ENCODE peak calls at places on chromosome 20, in six cellular contexts. One of them, this sample, is unnamed.

GRCh38 chr20:9166153-9166780 is 97.4 kb downstream of the PLCB4 start:
- DNase-seq in astrocyte: no peak
- DNase-seq in breast epithelium: no peak
- DNase-seq in fibroblast of the aortic adventitia: no peak
- DNase-seq in BJ: no peak
- DNase-seq in WERI-Rb-1: no peak
- DNase-seq in this sample: no peak

GRCh38 chr20:53183181-53183580 is 211.0 kb downstream of the TSHZ2 start:
- DNase-seq in astrocyte: no peak
- DNase-seq in breast epithelium: no peak
- DNase-seq in fibroblast of the aortic adventitia: no peak
- DNase-seq in BJ: no peak
- DNase-seq in WERI-Rb-1: no peak
- DNase-seq in this sample: no peak

GRCh38 chr20:5608448-5609161 is 141.6 kb upstream of the SHLD1 start:
- DNase-seq in astrocyte: peak
- DNase-seq in breast epithelium: no peak
- DNase-seq in fibroblast of the aortic adventitia: peak
- DNase-seq in BJ: no peak
- DNase-seq in WERI-Rb-1: no peak
- DNase-seq in this sample: no peak

GRCh38 chr20:58557713-58558335 is 42.6 kb upstream of the APCDD1L start:
- DNase-seq in astrocyte: no peak
- DNase-seq in breast epithelium: no peak
- DNase-seq in fibroblast of the aortic adventitia: peak
- DNase-seq in BJ: no peak
- DNase-seq in WERI-Rb-1: no peak
- DNase-seq in this sample: no peak

GRCh38 chr20:44089987-44090674 is 96.9 kb downstream of the JPH2 start:
- DNase-seq in astrocyte: peak
- DNase-seq in breast epithelium: no peak
- DNase-seq in fibroblast of the aortic adventitia: peak
- DNase-seq in BJ: no peak
- DNase-seq in WERI-Rb-1: no peak
- DNase-seq in this sample: no peak

GRCh38 chr20:47568019-47568418 is 66.3 kb downstream of the NCOA3 start:
- DNase-seq in astrocyte: peak
- DNase-seq in breast epithelium: no peak
- DNase-seq in fibroblast of the aortic adventitia: peak
- DNase-seq in BJ: no peak
- DNase-seq in WERI-Rb-1: no peak
- DNase-seq in this sample: peak

GRCh38 chr20:62352402-62353288 is 14.5 kb downstream of the LAMA5 start:
- DNase-seq in astrocyte: no peak
- DNase-seq in breast epithelium: peak
- DNase-seq in fibroblast of the aortic adventitia: no peak
- DNase-seq in BJ: no peak
- DNase-seq in WERI-Rb-1: no peak
- DNase-seq in this sample: no peak

GRCh38 chr20:16918366-16918765 is 170.2 kb downstream of the OTOR start:
- DNase-seq in astrocyte: no peak
- DNase-seq in breast epithelium: no peak
- DNase-seq in fibroblast of the aortic adventitia: no peak
- DNase-seq in BJ: no peak
- DNase-seq in WERI-Rb-1: no peak
- DNase-seq in this sample: no peak

GRCh38 chr20:41037172-41037571 is 8.6 kb downstream of the TOP1 start:
- DNase-seq in astrocyte: no peak
- DNase-seq in breast epithelium: no peak
- DNase-seq in fibroblast of the aortic adventitia: no peak
- DNase-seq in BJ: no peak
- DNase-seq in WERI-Rb-1: no peak
- DNase-seq in this sample: no peak

GRCh38 chr20:32628960-32629530 is 43.9 kb upstream of the NOL4L start:
- DNase-seq in astrocyte: no peak
- DNase-seq in breast epithelium: no peak
- DNase-seq in fibroblast of the aortic adventitia: no peak
- DNase-seq in BJ: no peak
- DNase-seq in WERI-Rb-1: no peak
- DNase-seq in this sample: no peak

GRCh38 chr20:57659789-57660509 is 39.7 kb upstream of the ZBP1 start:
- DNase-seq in astrocyte: no peak
- DNase-seq in breast epithelium: peak
- DNase-seq in fibroblast of the aortic adventitia: no peak
- DNase-seq in BJ: no peak
- DNase-seq in WERI-Rb-1: no peak
- DNase-seq in this sample: no peak

GRCh38 chr20:3654326-3655031 is 8.7 kb downstream of the GFRA4 start:
- DNase-seq in astrocyte: no peak
- DNase-seq in breast epithelium: no peak
- DNase-seq in fibroblast of the aortic adventitia: no peak
- DNase-seq in BJ: no peak
- DNase-seq in WERI-Rb-1: no peak
- DNase-seq in this sample: no peak

GRCh38 chr20:14334306-14334930 is 3.0 kb downstream of the FLRT3 start:
- DNase-seq in astrocyte: peak
- DNase-seq in breast epithelium: peak
- DNase-seq in fibroblast of the aortic adventitia: peak
- DNase-seq in BJ: no peak
- DNase-seq in WERI-Rb-1: peak
- DNase-seq in this sample: no peak

GRCh38 chr20:47466193-47466592 is 35.5 kb upstream of the NCOA3 start:
- DNase-seq in astrocyte: no peak
- DNase-seq in breast epithelium: no peak
- DNase-seq in fibroblast of the aortic adventitia: peak
- DNase-seq in BJ: no peak
- DNase-seq in WERI-Rb-1: no peak
- DNase-seq in this sample: no peak

GRCh38 chr20:10316582-10316981 is 98.0 kb downstream of the SNAP25 start:
- DNase-seq in astrocyte: no peak
- DNase-seq in breast epithelium: no peak
- DNase-seq in fibroblast of the aortic adventitia: no peak
- DNase-seq in BJ: no peak
- DNase-seq in WERI-Rb-1: peak
- DNase-seq in this sample: no peak

GRCh38 chr20:8756410-8756809 is 312.5 kb upstream of the PLCB4 start:
- DNase-seq in astrocyte: peak
- DNase-seq in breast epithelium: no peak
- DNase-seq in fibroblast of the aortic adventitia: peak
- DNase-seq in BJ: peak
- DNase-seq in WERI-Rb-1: no peak
- DNase-seq in this sample: peak

GRCh38 chr20:45908086-45908485 is 3.9 kb downstream of the PLTP start:
- DNase-seq in astrocyte: no peak
- DNase-seq in breast epithelium: no peak
- DNase-seq in fibroblast of the aortic adventitia: no peak
- DNase-seq in BJ: no peak
- DNase-seq in WERI-Rb-1: no peak
- DNase-seq in this sample: no peak

GRCh38 chr20:59571151-59571550 is 33.2 kb upstream of the PHACTR3 start:
- DNase-seq in astrocyte: no peak
- DNase-seq in breast epithelium: no peak
- DNase-seq in fibroblast of the aortic adventitia: no peak
- DNase-seq in BJ: no peak
- DNase-seq in WERI-Rb-1: no peak
- DNase-seq in this sample: no peak

GRCh38 chr20:7195704-7196103 is 428.2 kb downstream of the BMP2 start:
- DNase-seq in astrocyte: peak
- DNase-seq in breast epithelium: no peak
- DNase-seq in fibroblast of the aortic adventitia: peak
- DNase-seq in BJ: no peak
- DNase-seq in WERI-Rb-1: no peak
- DNase-seq in this sample: no peak

GRCh38 chr20:58053391-58054055 is 174.9 kb downstream of the ANKRD60 start:
- DNase-seq in astrocyte: no peak
- DNase-seq in breast epithelium: no peak
- DNase-seq in fibroblast of the aortic adventitia: no peak
- DNase-seq in BJ: no peak
- DNase-seq in WERI-Rb-1: no peak
- DNase-seq in this sample: no peak

GRCh38 chr20:7734216-7734615 is 206.0 kb downstream of the HAO1 start:
- DNase-seq in astrocyte: no peak
- DNase-seq in breast epithelium: no peak
- DNase-seq in fibroblast of the aortic adventitia: no peak
- DNase-seq in BJ: no peak
- DNase-seq in WERI-Rb-1: no peak
- DNase-seq in this sample: no peak

GRCh38 chr20:18197382-18198070 is 59.9 kb downstream of the KAT14 start:
- DNase-seq in astrocyte: no peak
- DNase-seq in breast epithelium: peak
- DNase-seq in fibroblast of the aortic adventitia: no peak
- DNase-seq in BJ: no peak
- DNase-seq in WERI-Rb-1: no peak
- DNase-seq in this sample: no peak

GRCh38 chr20:15916623-15917022 is 656.6 kb downstream of the KIF16B start:
- DNase-seq in astrocyte: no peak
- DNase-seq in breast epithelium: no peak
- DNase-seq in fibroblast of the aortic adventitia: no peak
- DNase-seq in BJ: no peak
- DNase-seq in WERI-Rb-1: no peak
- DNase-seq in this sample: no peak

GRCh38 chr20:300345-300744 is 3.0 kb downstream of the ZCCHC3 start:
- DNase-seq in astrocyte: no peak
- DNase-seq in breast epithelium: no peak
- DNase-seq in fibroblast of the aortic adventitia: no peak
- DNase-seq in BJ: no peak
- DNase-seq in WERI-Rb-1: no peak
- DNase-seq in this sample: no peak

GRCh38 chr20:41173161-41173721 is 35.9 kb downstream of the PLCG1 start:
- DNase-seq in astrocyte: peak
- DNase-seq in breast epithelium: peak
- DNase-seq in fibroblast of the aortic adventitia: peak
- DNase-seq in BJ: no peak
- DNase-seq in WERI-Rb-1: peak
- DNase-seq in this sample: no peak

GRCh38 chr20:55415567-55416142 is 589.7 kb downstream of the CBLN4 start:
- DNase-seq in astrocyte: no peak
- DNase-seq in breast epithelium: no peak
- DNase-seq in fibroblast of the aortic adventitia: no peak
- DNase-seq in BJ: no peak
- DNase-seq in WERI-Rb-1: no peak
- DNase-seq in this sample: no peak

GRCh38 chr20:47825011-47825762 is 39.9 kb upstream of the SULF2 start:
- DNase-seq in astrocyte: no peak
- DNase-seq in breast epithelium: no peak
- DNase-seq in fibroblast of the aortic adventitia: no peak
- DNase-seq in BJ: no peak
- DNase-seq in WERI-Rb-1: no peak
- DNase-seq in this sample: no peak

GRCh38 chr20:62141397-62142251 is 1.6 kb downstream of the PSMA7 start:
- DNase-seq in astrocyte: no peak
- DNase-seq in breast epithelium: no peak
- DNase-seq in fibroblast of the aortic adventitia: peak
- DNase-seq in BJ: no peak
- DNase-seq in WERI-Rb-1: no peak
- DNase-seq in this sample: no peak

GRCh38 chr20:38997622-38998021 is 35.5 kb downstream of the DHX35 start:
- DNase-seq in astrocyte: peak
- DNase-seq in breast epithelium: no peak
- DNase-seq in fibroblast of the aortic adventitia: no peak
- DNase-seq in BJ: no peak
- DNase-seq in WERI-Rb-1: no peak
- DNase-seq in this sample: no peak

GRCh38 chr20:58985656-58986055 is 4.6 kb downstream of the NELFCD start:
- DNase-seq in astrocyte: no peak
- DNase-seq in breast epithelium: no peak
- DNase-seq in fibroblast of the aortic adventitia: peak
- DNase-seq in BJ: no peak
- DNase-seq in WERI-Rb-1: no peak
- DNase-seq in this sample: no peak

GRCh38 chr20:63778857-63779256 is 39.3 kb downstream of the SLC2A4RG start:
- DNase-seq in astrocyte: no peak
- DNase-seq in breast epithelium: no peak
- DNase-seq in fibroblast of the aortic adventitia: no peak
- DNase-seq in BJ: no peak
- DNase-seq in WERI-Rb-1: no peak
- DNase-seq in this sample: no peak
- TF ChIP-seq CTCF in astrocyte: no peak
- TF ChIP-seq CTCF in breast epithelium: no peak
- TF ChIP-seq CTCF in fibroblast of the aortic adventitia: no peak
- TF ChIP-seq CTCF in BJ: no peak
- TF ChIP-seq CTCF in WERI-Rb-1: peak
- TF ChIP-seq CTCF in this sample: no peak

DNA sequence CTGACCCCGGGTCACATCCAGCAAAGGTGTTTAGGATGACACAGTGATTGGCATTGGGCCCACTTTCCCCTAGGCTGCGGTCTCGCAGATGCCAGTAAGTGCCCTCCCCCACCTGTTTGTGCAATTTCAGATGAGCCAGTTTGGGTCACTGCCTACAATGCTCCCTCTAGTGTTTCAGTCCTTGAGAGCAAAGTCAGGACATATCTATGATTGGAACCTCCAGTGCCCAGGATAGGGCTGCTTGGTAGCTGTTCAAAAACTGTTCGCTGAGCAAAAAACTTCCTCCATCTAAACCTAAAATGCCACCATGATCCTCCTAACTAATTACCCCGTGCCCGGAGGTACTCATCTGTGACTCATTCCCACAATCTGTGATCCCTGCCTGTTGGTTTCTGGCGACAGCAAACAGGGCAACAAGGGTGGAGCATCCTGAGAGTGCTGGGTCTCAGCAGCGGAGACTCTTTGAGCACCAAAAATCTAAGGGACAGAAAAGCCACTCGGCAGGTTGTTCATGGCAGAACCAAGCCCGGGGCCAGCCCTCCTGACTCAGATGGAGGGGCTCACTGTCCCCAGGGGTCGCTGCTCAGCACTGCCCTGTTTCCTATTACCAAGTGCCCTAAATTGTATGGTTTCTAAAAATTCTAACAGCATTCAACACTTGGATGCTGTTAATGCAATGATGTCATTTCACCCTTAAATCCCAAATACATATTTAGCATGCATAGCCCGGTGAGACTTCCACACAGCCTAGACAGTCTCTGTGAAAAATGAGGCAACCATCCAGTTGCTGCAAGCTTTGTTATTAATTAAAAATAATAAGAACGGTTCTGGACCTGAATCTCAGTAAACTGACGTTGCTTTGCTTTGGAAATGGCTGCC is 5.0 kb downstream of the VSX1 start:
- DNase-seq in astrocyte: no peak
- DNase-seq in breast epithelium: peak
- DNase-seq in fibroblast of the aortic adventitia: no peak
- DNase-seq in BJ: no peak
- DNase-seq in WERI-Rb-1: peak
- DNase-seq in this sample: no peak
- TF ChIP-seq CTCF in astrocyte: peak
- TF ChIP-seq CTCF in breast epithelium: no peak
- TF ChIP-seq CTCF in fibroblast of the aortic adventitia: peak
- TF ChIP-seq CTCF in BJ: peak
- TF ChIP-seq CTCF in WERI-Rb-1: peak
- TF ChIP-seq CTCF in this sample: no peak

GRCh38 chr20:20051767-20052073 is 546 bp downstream of the CRNKL1 start:
- DNase-seq in astrocyte: peak
- DNase-seq in breast epithelium: no peak
- DNase-seq in fibroblast of the aortic adventitia: no peak
- DNase-seq in BJ: no peak
- DNase-seq in WERI-Rb-1: no peak
- DNase-seq in this sample: no peak

GRCh38 chr20:20052074-20052970 is at the start of the genes CFAP61 and CRNKL1:
- DNase-seq in astrocyte: peak
- DNase-seq in breast epithelium: peak
- DNase-seq in fibroblast of the aortic adventitia: peak
- DNase-seq in BJ: peak
- DNase-seq in WERI-Rb-1: peak
- DNase-seq in this sample: peak
- TF ChIP-seq CTCF in astrocyte: no peak
- TF ChIP-seq CTCF in breast epithelium: peak
- TF ChIP-seq CTCF in fibroblast of the aortic adventitia: no peak
- TF ChIP-seq CTCF in BJ: no peak
- TF ChIP-seq CTCF in WERI-Rb-1: peak
- TF ChIP-seq CTCF in this sample: no peak

GRCh38 chr20:34676642-34677373 is at the start of gene PIGU:
- DNase-seq in astrocyte: peak
- DNase-seq in breast epithelium: peak
- DNase-seq in fibroblast of the aortic adventitia: peak
- DNase-seq in BJ: peak
- DNase-seq in WERI-Rb-1: peak
- DNase-seq in this sample: peak
- TF ChIP-seq CTCF in astrocyte: no peak
- TF ChIP-seq CTCF in breast epithelium: peak
- TF ChIP-seq CTCF in fibroblast of the aortic adventitia: peak
- TF ChIP-seq CTCF in BJ: no peak
- TF ChIP-seq CTCF in WERI-Rb-1: peak
- TF ChIP-seq CTCF in this sample: peak

This sample was measured in AG04449.